ENCODE peak calls at places on chromosomes 7 and 10, in five cellular contexts. One of them, this sample, is unnamed. For H3K36me3, the result is how much of the 10 kb centered on the place peaks cover.

GRCh38 chr7:64892116-64892515 is 11.0 kb upstream of the ZNF273 start:
- DNase-seq in HCT116: no peak
- DNase-seq in right lobe of liver: no peak
- DNase-seq in left ventricle myocardium inferior: no peak
- DNase-seq in A673: no peak
- DNase-seq in this sample: no peak

GRCh38 chr7:104536956-104537355 is 208.6 kb downstream of the LHFPL3 start:
- DNase-seq in A673: no peak
- DNase-seq in left ventricle myocardium inferior: no peak
- DNase-seq in HCT116: no peak
- DNase-seq in right lobe of liver: no peak
- DNase-seq in this sample: no peak

GRCh38 chr7:2736411-2736914 is 48.5 kb downstream of the AMZ1 start:
- DNase-seq in HCT116: no peak
- DNase-seq in left ventricle myocardium inferior: no peak
- DNase-seq in right lobe of liver: no peak
- DNase-seq in A673: no peak
- DNase-seq in this sample: peak

GRCh38 chr7:53218730-53219504 is 183.5 kb downstream of the POM121L12 start:
- DNase-seq in left ventricle myocardium inferior: peak
- DNase-seq in A673: no peak
- DNase-seq in HCT116: no peak
- DNase-seq in right lobe of liver: no peak
- DNase-seq in this sample: peak

GRCh38 chr10:43461950-43462349 is 25.0 kb downstream of the ZNF487 start:
- DNase-seq in left ventricle myocardium inferior: no peak
- DNase-seq in right lobe of liver: no peak
- DNase-seq in A673: peak
- DNase-seq in HCT116: peak
- DNase-seq in this sample: peak

GRCh38 chr7:54968018-54968417 is 50.8 kb upstream of the EGFR start:
- DNase-seq in HCT116: no peak
- DNase-seq in right lobe of liver: no peak
- DNase-seq in left ventricle myocardium inferior: no peak
- DNase-seq in A673: no peak
- DNase-seq in this sample: peak

GRCh38 chr7:17844514-17845196 is 95.6 kb downstream of the SNX13 start:
- DNase-seq in right lobe of liver: no peak
- DNase-seq in left ventricle myocardium inferior: no peak
- DNase-seq in A673: no peak
- DNase-seq in HCT116: no peak
- DNase-seq in this sample: no peak

GRCh38 chr7:2477447-2478386 is 1.5 kb upstream of the GRIFIN start:
- DNase-seq in A673: peak
- DNase-seq in HCT116: peak
- DNase-seq in right lobe of liver: peak
- DNase-seq in left ventricle myocardium inferior: peak
- DNase-seq in this sample: peak

GRCh38 chr7:120989571-120990220 is 1.2 kb downstream of the CPED1 start:
- DNase-seq in left ventricle myocardium inferior: peak
- DNase-seq in A673: no peak
- DNase-seq in HCT116: no peak
- DNase-seq in right lobe of liver: peak
- DNase-seq in this sample: no peak

GRCh38 chr7:151930026-151930653 is 26.1 kb upstream of the GALNTL5 start:
- DNase-seq in A673: no peak
- DNase-seq in left ventricle myocardium inferior: no peak
- DNase-seq in right lobe of liver: no peak
- DNase-seq in HCT116: no peak
- DNase-seq in this sample: no peak

GRCh38 chr7:76086070-76086469 is 38.2 kb downstream of the MDH2 start:
- DNase-seq in left ventricle myocardium inferior: no peak
- DNase-seq in A673: no peak
- DNase-seq in right lobe of liver: no peak
- DNase-seq in HCT116: no peak
- DNase-seq in this sample: no peak

GRCh38 chr7:99267530-99268360 is 4.9 kb upstream of the MYH16 start:
- DNase-seq in left ventricle myocardium inferior: no peak
- DNase-seq in A673: no peak
- DNase-seq in HCT116: peak
- DNase-seq in right lobe of liver: no peak
- DNase-seq in this sample: no peak

GRCh38 chr10:5948999-5949759 is 28.2 kb downstream of the IL15RA start:
- DNase-seq in left ventricle myocardium inferior: peak
- DNase-seq in A673: peak
- DNase-seq in right lobe of liver: peak
- DNase-seq in HCT116: peak
- DNase-seq in this sample: peak

GRCh38 chr7:138151731-138152577 is 75.7 kb downstream of the AKR1D1 start:
- DNase-seq in HCT116: no peak
- DNase-seq in right lobe of liver: no peak
- DNase-seq in A673: no peak
- DNase-seq in left ventricle myocardium inferior: no peak
- DNase-seq in this sample: no peak

GRCh38 chr7:101717986-101718746 is 89.1 kb upstream of the MYL10 start:
- DNase-seq in HCT116: no peak
- DNase-seq in right lobe of liver: no peak
- DNase-seq in A673: no peak
- DNase-seq in left ventricle myocardium inferior: peak
- DNase-seq in this sample: no peak

GRCh38 chr10:59872892-59873463 is 33.4 kb downstream of the CCDC6 start:
- DNase-seq in A673: peak
- DNase-seq in left ventricle myocardium inferior: no peak
- DNase-seq in HCT116: no peak
- DNase-seq in right lobe of liver: no peak
- DNase-seq in this sample: no peak

GRCh38 chr7:28517206-28517605 is 104.9 kb downstream of the CREB5 start:
- DNase-seq in right lobe of liver: no peak
- DNase-seq in A673: no peak
- DNase-seq in HCT116: no peak
- DNase-seq in left ventricle myocardium inferior: no peak
- DNase-seq in this sample: peak

GRCh38 chr10:68826764-68827591 is at the start of gene STOX1:
- DNase-seq in right lobe of liver: peak
- DNase-seq in HCT116: peak
- DNase-seq in left ventricle myocardium inferior: peak
- DNase-seq in A673: peak
- DNase-seq in this sample: peak

GRCh38 chr7:35249537-35249907 is 4.4 kb downstream of the TBX20 start:
- DNase-seq in A673: no peak
- DNase-seq in right lobe of liver: no peak
- DNase-seq in left ventricle myocardium inferior: peak
- DNase-seq in HCT116: no peak
- DNase-seq in this sample: peak

GRCh38 chr10:92756233-92757065 is 66.7 kb downstream of the HHEX start:
- DNase-seq in HCT116: no peak
- DNase-seq in right lobe of liver: no peak
- DNase-seq in left ventricle myocardium inferior: no peak
- DNase-seq in A673: peak
- DNase-seq in this sample: no peak

GRCh38 chr7:43137811-43138210 is 25.4 kb downstream of the HECW1 start:
- DNase-seq in left ventricle myocardium inferior: no peak
- DNase-seq in A673: peak
- DNase-seq in right lobe of liver: no peak
- DNase-seq in HCT116: no peak
- DNase-seq in this sample: no peak

GRCh38 chr10:12640026-12640425 is 290.7 kb downstream of the CAMK1D start:
- DNase-seq in A673: no peak
- DNase-seq in right lobe of liver: no peak
- DNase-seq in left ventricle myocardium inferior: no peak
- DNase-seq in HCT116: no peak
- DNase-seq in this sample: no peak

GRCh38 chr10:16910795-16911164 is 93.6 kb upstream of the RSU1 start:
- DNase-seq in right lobe of liver: no peak
- DNase-seq in left ventricle myocardium inferior: no peak
- DNase-seq in A673: no peak
- DNase-seq in HCT116: no peak
- DNase-seq in this sample: no peak

GRCh38 chr7:158945514-158945913 is 89.2 kb downstream of the DYNC2I1 start:
- DNase-seq in HCT116: no peak
- DNase-seq in left ventricle myocardium inferior: no peak
- DNase-seq in right lobe of liver: no peak
- DNase-seq in A673: no peak
- DNase-seq in this sample: peak
- H3K36me3 ChIP-seq in HCT116: under half
- H3K36me3 ChIP-seq in left ventricle myocardium inferior: half or more
- H3K36me3 ChIP-seq in right lobe of liver: under half
- H3K36me3 ChIP-seq in A673: under half
- H3K36me3 ChIP-seq in this sample: under half

GRCh38 chr10:70480254-70480861 is 1.8 kb downstream of the PALD1 start:
- DNase-seq in left ventricle myocardium inferior: no peak
- DNase-seq in A673: no peak
- DNase-seq in right lobe of liver: no peak
- DNase-seq in HCT116: no peak
- DNase-seq in this sample: no peak
- H3K4me3 ChIP-seq in left ventricle myocardium inferior: peak
- H3K4me3 ChIP-seq in A673: no peak
- H3K4me3 ChIP-seq in right lobe of liver: peak
- H3K4me3 ChIP-seq in HCT116: peak
- H3K4me3 ChIP-seq in this sample: peak

GRCh38 chr10:3111626-3112220 is 44.4 kb downstream of the PFKP start:
- DNase-seq in A673: no peak
- DNase-seq in left ventricle myocardium inferior: peak
- DNase-seq in HCT116: no peak
- DNase-seq in right lobe of liver: peak
- DNase-seq in this sample: no peak
- H3K36me3 ChIP-seq in A673: half or more
- H3K36me3 ChIP-seq in left ventricle myocardium inferior: under half
- H3K36me3 ChIP-seq in HCT116: half or more
- H3K36me3 ChIP-seq in right lobe of liver: under half
- H3K36me3 ChIP-seq in this sample: under half

GRCh38 chr10:46171661-46172060 is 115.1 kb upstream of the ANTXRL start:
- DNase-seq in right lobe of liver: no peak
- DNase-seq in HCT116: no peak
- DNase-seq in A673: no peak
- DNase-seq in left ventricle myocardium inferior: no peak
- DNase-seq in this sample: no peak
- H3K4me3 ChIP-seq in right lobe of liver: no peak
- H3K4me3 ChIP-seq in HCT116: no peak
- H3K4me3 ChIP-seq in A673: no peak
- H3K4me3 ChIP-seq in left ventricle myocardium inferior: no peak
- H3K4me3 ChIP-seq in this sample: no peak